ENCODE peak calls at places on chromosomes 11 and 22, in nine cellular contexts. S is esophagus squamous epithelium, X is heart left ventricle, D is IMR-90, A is sigmoid colon, N is upper lobe of left lung, L is right lobe of liver, R is thyroid gland, V is body of pancreas. K is an unnamed sample.

GRCh38 chr22:49298834-49299750 is 528.6 kb downstream of the BRD1 start:
- DNase-seq in A (no peak), N (no peak), D (no peak), R (no peak), L (no peak), V (no peak), S (no peak), X (no peak), K (no peak)

GRCh38 chr11:71391786-71392185 is 56.4 kb downstream of the DHCR7 start:
- DNase-seq in N (no peak), L (no peak), R (no peak), V (peak), S (no peak), A (no peak), X (no peak), D (no peak), K (no peak)

GRCh38 chr11:2580444-2581050 is 119.2 kb downstream of the KCNQ1OT1 start:
- DNase-seq in S (no peak), N (no peak), D (no peak), L (peak), X (peak), R (peak), V (peak), A (peak), K (no peak)

GRCh38 chr11:103659743-103660142 is 376.7 kb upstream of the DDI1 start:
- DNase-seq in S (no peak), D (peak), V (no peak), X (no peak), L (no peak), R (no peak), A (no peak), N (no peak), K (no peak)

GRCh38 chr22:49963647-49964026 is 3.1 kb downstream of the PIM3 start:
- DNase-seq in R (no peak), A (peak), D (no peak), S (no peak), L (peak), V (peak), X (peak), N (peak), K (no peak)

GRCh38 chr11:109552376-109552775 is 130.4 kb downstream of the C11orf87 start:
- DNase-seq in D (no peak), R (no peak), N (no peak), V (no peak), X (no peak), L (no peak), A (no peak), S (no peak), K (no peak)

GRCh38 chr22:23387827-23388491 is 192.1 kb downstream of the IGLL1 start:
- DNase-seq in A (peak), V (no peak), X (no peak), D (no peak), L (no peak), R (peak), N (no peak), S (no peak), K (no peak)

GRCh38 chr22:41351011-41351410 is 30.7 kb upstream of the TEF start:
- DNase-seq in R (no peak), S (no peak), X (no peak), D (no peak), A (no peak), L (no peak), V (no peak), N (no peak), K (no peak)

GRCh38 chr22:38504731-38505594 is 1.1 kb downstream of the DDX17 start:
- DNase-seq in S (no peak), A (peak), N (peak), D (peak), X (peak), V (peak), L (peak), R (peak), K (no peak)

GRCh38 chr11:111392552-111392951 is 13.5 kb upstream of the POU2AF1 start:
- DNase-seq in R (no peak), A (no peak), N (no peak), L (no peak), X (no peak), S (no peak), D (no peak), V (no peak), K (no peak)

GRCh38 chr22:46346680-46347405 is 11.3 kb downstream of the TRMU start:
- DNase-seq in S (no peak), N (peak), L (no peak), V (peak), X (peak), A (no peak), D (no peak), R (no peak), K (no peak)

GRCh38 chr11:119115484-119116234 is 5.7 kb upstream of the HINFP start:
- DNase-seq in N (peak), D (no peak), X (peak), S (no peak), V (no peak), R (no peak), A (no peak), L (peak), K (no peak)

GRCh38 chr11:36354221-36355003 is 58.3 kb downstream of the PRR5L start:
- DNase-seq in L (no peak), A (no peak), N (no peak), R (no peak), S (no peak), V (no peak), D (peak), X (no peak), K (peak)

GRCh38 chr11:121012091-121012490 is 11.8 kb upstream of the TBCEL start:
- DNase-seq in X (no peak), A (no peak), R (no peak), V (no peak), D (no peak), N (no peak), S (no peak), L (no peak), K (no peak)

GRCh38 chr22:48807155-48807554 is 1020.5 kb downstream of the BRD1 start:
- DNase-seq in R (no peak), D (no peak), N (no peak), X (no peak), A (no peak), S (no peak), V (no peak), L (no peak), K (no peak)

GRCh38 chr22:37231406-37232139 is 12.5 kb downstream of the RAC2 start:
- DNase-seq in V (no peak), R (no peak), L (peak), D (no peak), S (no peak), A (no peak), X (no peak), N (no peak), K (no peak)

GRCh38 chr11:19552100-19552499 is 160.5 kb upstream of the NAV2 start:
- DNase-seq in D (no peak), A (no peak), N (no peak), R (no peak), L (no peak), V (no peak), X (no peak), S (no peak), K (no peak)

GRCh38 chr22:44196731-44197131 is 16.0 kb downstream of the PARVG start:
- DNase-seq in R (no peak), A (peak), S (no peak), L (no peak), D (no peak), V (no peak), N (no peak), X (no peak), K (no peak)

GRCh38 chr11:41201156-41201555 is 258.3 kb downstream of the LRRC4C start:
- DNase-seq in R (peak), N (no peak), L (no peak), D (peak), X (no peak), V (no peak), S (no peak), A (no peak), K (no peak)

GRCh38 chr11:77322506-77322905 is 21.0 kb upstream of the GDPD4 start:
- DNase-seq in N (no peak), A (no peak), S (no peak), V (peak), R (peak), X (no peak), D (peak), L (no peak), K (peak)

GRCh38 chr11:116990061-116990473 is 108.2 kb downstream of the SIK3 start:
- DNase-seq in R (peak), V (peak), D (peak), X (no peak), S (no peak), A (no peak), L (no peak), N (no peak), K (no peak)

GRCh38 chr22:45518580-45518991 is 15.9 kb downstream of the FBLN1 start:
- DNase-seq in L (no peak), A (no peak), D (no peak), S (no peak), R (peak), V (peak), X (no peak), N (peak), K (no peak)

DNA sequence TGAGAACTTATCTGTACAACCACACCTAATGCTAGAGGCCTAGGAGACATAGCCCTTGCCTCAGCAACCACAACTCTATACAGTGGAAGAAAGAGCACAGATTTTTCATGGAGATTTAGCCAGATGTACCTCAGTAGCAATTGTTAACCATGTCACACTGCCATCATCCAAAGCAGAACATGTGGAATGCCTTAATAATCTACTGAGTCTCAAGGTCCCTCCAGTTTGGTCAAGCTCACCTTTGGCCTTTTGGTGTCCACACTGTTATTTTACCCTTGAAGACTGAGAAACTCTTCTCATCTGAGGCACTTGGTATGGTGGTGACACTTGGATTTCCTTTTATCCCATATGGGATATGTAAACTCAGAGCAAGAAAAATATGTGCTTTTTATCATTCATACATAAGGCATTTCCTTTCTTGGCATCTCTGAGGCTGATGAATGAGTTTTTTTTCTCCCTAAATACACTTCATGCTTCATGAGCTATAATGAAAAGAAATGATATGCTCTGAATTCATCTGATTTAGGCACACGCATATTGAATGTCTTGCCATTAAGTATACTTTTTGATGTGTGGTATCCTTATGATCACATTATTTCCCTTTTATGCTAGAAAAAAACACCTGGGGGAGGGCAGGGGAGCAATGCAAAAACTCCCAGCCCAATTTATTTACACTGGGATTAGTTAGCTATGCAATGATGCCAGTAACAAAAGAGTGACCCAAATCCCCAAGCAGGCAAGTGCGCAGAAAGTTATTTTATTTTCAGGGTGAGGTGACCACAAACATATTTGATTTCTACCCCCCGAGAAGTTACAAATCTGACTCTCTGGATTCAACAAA is 63.3 kb upstream of the ME3 start:
- DNase-seq in A (no peak), X (no peak), L (no peak), V (no peak), D (peak), R (no peak), S (no peak), N (no peak), K (no peak)
- H3K27ac ChIP-seq in A (no peak), X (no peak), L (no peak), V (no peak), D (peak), R (no peak), S (no peak), N (no peak), K (no peak)

GRCh38 chr11:64836448-64837072 is 7.9 kb downstream of the CDC42BPG start:
- DNase-seq in X (no peak), N (no peak), V (no peak), A (no peak), S (no peak), L (no peak), R (no peak), D (no peak), K (no peak)

GRCh38 chr11:64838600-64839334 is 5.7 kb downstream of the CDC42BPG start:
- DNase-seq in S (no peak), D (no peak), L (no peak), R (no peak), X (no peak), V (no peak), A (no peak), N (no peak), K (no peak)

GRCh38 chr11:64835616-64836447 is 8.6 kb downstream of the CDC42BPG start:
- DNase-seq in L (no peak), A (no peak), X (no peak), V (no peak), R (no peak), D (no peak), S (no peak), N (no peak), K (no peak)

GRCh38 chr11:64839335-64839734 is 5.1 kb downstream of the CDC42BPG start:
- DNase-seq in X (no peak), S (no peak), D (no peak), A (no peak), V (no peak), L (no peak), R (no peak), N (no peak), K (no peak)

DNA sequence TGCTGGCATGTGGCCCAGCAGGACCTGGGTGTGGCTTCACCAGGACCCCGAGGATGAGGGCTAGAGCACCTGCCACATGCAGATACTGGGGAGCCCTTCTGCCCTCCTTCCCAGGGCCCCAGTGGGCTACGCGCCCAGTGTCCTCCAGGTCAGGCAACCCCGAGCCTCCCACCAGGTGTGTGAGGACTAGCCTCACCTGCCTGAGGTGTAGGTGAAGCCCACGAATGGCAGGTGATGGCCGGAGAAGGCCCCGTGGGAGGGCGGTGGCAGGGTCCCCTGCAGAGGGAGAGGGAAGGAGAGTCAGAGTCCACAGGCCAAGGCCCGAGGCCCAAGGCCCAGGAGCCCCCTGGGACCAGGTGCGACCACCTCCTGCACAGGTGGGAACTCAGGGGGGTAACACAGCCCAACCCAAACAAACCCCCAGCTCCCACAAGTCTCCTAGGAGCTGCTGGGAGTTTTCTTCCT is 6.5 kb downstream of the CDC42BPG start:
- DNase-seq in X (no peak), V (no peak), A (no peak), L (no peak), D (no peak), R (no peak), S (no peak), N (no peak), K (no peak)
- TF ChIP-seq POLR2A in X (no peak), V (no peak), A (no peak), L (no peak), D (no peak), R (no peak), S (no peak), N (no peak), K (no peak)

DNA sequence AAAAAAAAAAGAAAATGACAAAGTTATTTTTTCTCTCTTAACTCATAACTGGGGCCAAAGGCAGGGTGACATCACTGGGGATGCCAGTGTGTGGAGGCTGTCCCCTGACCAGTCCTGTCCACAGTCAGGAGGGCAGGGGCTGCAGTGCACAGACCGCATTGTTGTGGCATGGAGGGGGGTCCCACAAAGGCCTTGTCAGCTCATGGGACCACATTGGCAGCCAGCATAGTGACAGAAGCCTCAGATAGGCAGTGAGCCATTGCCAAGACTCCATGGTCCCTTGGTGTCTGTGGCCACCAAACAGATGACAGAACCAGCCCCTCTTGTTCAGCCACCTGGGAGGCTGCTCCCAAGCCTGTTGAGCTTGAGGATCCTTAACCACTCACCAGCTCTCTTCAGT is 4.1 kb downstream of the TMEM80 start:
- DNase-seq in N (no peak), A (no peak), S (no peak), V (no peak), L (no peak), R (no peak), D (no peak), X (no peak), K (no peak)
- H3K27ac ChIP-seq in N (no peak), A (no peak), S (peak), V (no peak), L (no peak), R (peak), D (peak), X (no peak), K (no peak)

GRCh38 chr11:9264381-9265210 is 554 bp downstream of the DENND5A start:
- DNase-seq in R (peak), V (peak), N (peak), A (peak), D (peak), X (peak), S (peak), L (peak), K (peak)
- TF ChIP-seq POLR2A in R (no peak), V (peak), N (no peak), A (peak), D (peak), X (no peak), S (peak), L (no peak), K (no peak)